ENCODE peak calls at places on chromosomes 5 and 9, in seven cellular contexts. Z, I, V, G, R, F and N are unnamed samples.

GRCh38 chr9:104836235-104836634 is 72.3 kb downstream of the NIPSNAP3B start:
- DNase-seq in R (no peak), F (no peak), Z (no peak), I (no peak), V (no peak), G (no peak), N (no peak)

GRCh38 chr9:119688547-119688946 is 319.3 kb upstream of the BRINP1 start:
- DNase-seq in I (no peak), R (no peak), F (no peak), V (no peak), G (no peak), Z (no peak), N (no peak)

GRCh38 chr9:133955821-133956411 is 36.2 kb downstream of the VAV2 start:
- DNase-seq in F (no peak), G (no peak), R (peak), I (no peak), V (peak), Z (no peak), N (peak)

GRCh38 chr9:127199001-127199791 is 65.4 kb upstream of the GARNL3 start:
- DNase-seq in F (peak), V (peak), R (peak), Z (peak), I (peak), G (peak), N (peak)

GRCh38 chr5:170135796-170136490 is 30.2 kb downstream of the FOXI1 start:
- DNase-seq in I (no peak), R (no peak), Z (no peak), V (no peak), G (no peak), F (peak), N (no peak)

GRCh38 chr9:72995131-72996024 is 42.5 kb upstream of the ALDH1A1 start:
- DNase-seq in F (no peak), Z (no peak), G (no peak), R (no peak), I (no peak), V (no peak), N (no peak)

GRCh38 chr5:133140311-133140710 is 88.5 kb downstream of the HSPA4 start:
- DNase-seq in R (no peak), G (no peak), F (no peak), I (no peak), V (no peak), Z (no peak), N (no peak)

GRCh38 chr9:136078025-136078424 is 17.1 kb downstream of the NACC2 start:
- DNase-seq in G (no peak), V (no peak), Z (no peak), I (no peak), F (no peak), R (no peak), N (no peak)

GRCh38 chr5:157924931-157925729 is 66.2 kb upstream of the CLINT1 start:
- DNase-seq in G (no peak), Z (peak), I (peak), R (peak), F (peak), V (no peak), N (no peak)

GRCh38 chr5:6633469-6634326 is 458 bp downstream of the SRD5A1 start:
- DNase-seq in I (no peak), G (no peak), V (peak), Z (peak), F (peak), R (no peak), N (peak)

GRCh38 chr9:114367823-114368609 is 19.8 kb downstream of the AKNA start:
- DNase-seq in G (no peak), R (no peak), F (no peak), V (no peak), Z (no peak), I (no peak), N (no peak)

GRCh38 chr5:64165500-64166200 is at the start of gene RNF180:
- DNase-seq in I (no peak), Z (peak), F (peak), V (peak), G (peak), R (no peak), N (peak)

GRCh38 chr5:135709998-135710670 is 124.3 kb upstream of the SLC25A48 start:
- DNase-seq in G (no peak), V (no peak), I (no peak), Z (no peak), R (no peak), F (no peak), N (no peak)

GRCh38 chr9:130345993-130346385 is 80.4 kb downstream of the HMCN2 start:
- DNase-seq in Z (no peak), G (no peak), V (peak), F (no peak), I (no peak), R (no peak), N (no peak)

GRCh38 chr9:127561491-127562270 is 50.4 kb upstream of the STXBP1 start:
- DNase-seq in V (peak), Z (peak), F (peak), I (peak), G (peak), R (no peak), N (no peak)

GRCh38 chr9:4258321-4259093 is 41.4 kb downstream of the GLIS3 start:
- DNase-seq in G (no peak), I (no peak), V (no peak), R (no peak), F (no peak), Z (no peak), N (no peak)

GRCh38 chr9:86333651-86334050 is 20.6 kb downstream of the TUT7 start:
- DNase-seq in R (no peak), Z (no peak), F (no peak), G (no peak), I (no peak), V (no peak), N (no peak)